ENCODE peak calls at places on chromosome 2, in seven cellular contexts. J is SK-N-SH, X is HCT116, P is K562, V is GM12878, D is H1, E is HepG2. S is an unnamed sample.

GRCh38 chr2:10930731-10931516 is 19.2 kb downstream of the KCNF1 start:
- DNase-seq in J (no peak), X (no peak), P (no peak), V (no peak), D (no peak), E (no peak), S (no peak)

GRCh38 chr2:106104332-106105062 is 89.6 kb downstream of the UXS1 start:
- DNase-seq in J (peak), X (peak), P (peak), V (no peak), D (peak), E (peak), S (peak)

GRCh38 chr2:237927986-237928385 is 38.8 kb upstream of the UBE2F start:
- DNase-seq in J (no peak), X (no peak), P (no peak), V (no peak), D (no peak), E (no peak), S (no peak)

GRCh38 chr2:20612835-20613341 is 38.0 kb downstream of the HS1BP3 start:
- DNase-seq in J (no peak), X (no peak), P (no peak), V (no peak), D (no peak), E (no peak), S (no peak)

GRCh38 chr2:107719781-107720180 is 106.9 kb upstream of the RGPD4 start:
- DNase-seq in J (no peak), X (no peak), P (no peak), V (no peak), D (no peak), E (no peak), S (peak)

GRCh38 chr2:241672243-241673188 is 14.1 kb downstream of the DTYMK start:
- DNase-seq in J (no peak), X (no peak), P (no peak), V (no peak), D (no peak), E (no peak), S (no peak)

GRCh38 chr2:65622499-65622898 is 190.1 kb upstream of the SPRED2 start:
- DNase-seq in J (no peak), X (no peak), P (no peak), V (no peak), D (no peak), E (no peak), S (no peak)

GRCh38 chr2:177852389-177852788 is 220.2 kb downstream of the PDE11A start:
- DNase-seq in J (no peak), X (no peak), P (no peak), V (no peak), D (no peak), E (no peak), S (no peak)

GRCh38 chr2:179532890-179533289 is 268.3 kb upstream of the SESTD1 start:
- DNase-seq in J (peak), X (no peak), P (no peak), V (no peak), D (no peak), E (peak), S (no peak)

GRCh38 chr2:122622896-122623295 is 867.4 kb downstream of the TSN start:
- DNase-seq in J (no peak), X (no peak), P (no peak), V (no peak), D (no peak), E (no peak), S (no peak)

GRCh38 chr2:7846607-7847006 is 835.2 kb upstream of the ID2 start:
- DNase-seq in J (no peak), X (no peak), P (no peak), V (no peak), D (no peak), E (no peak), S (no peak)
- TF ChIP-seq JUND in J (no peak), X (no peak), P (no peak), V (no peak), D (no peak), E (no peak), S (no peak)

DNA sequence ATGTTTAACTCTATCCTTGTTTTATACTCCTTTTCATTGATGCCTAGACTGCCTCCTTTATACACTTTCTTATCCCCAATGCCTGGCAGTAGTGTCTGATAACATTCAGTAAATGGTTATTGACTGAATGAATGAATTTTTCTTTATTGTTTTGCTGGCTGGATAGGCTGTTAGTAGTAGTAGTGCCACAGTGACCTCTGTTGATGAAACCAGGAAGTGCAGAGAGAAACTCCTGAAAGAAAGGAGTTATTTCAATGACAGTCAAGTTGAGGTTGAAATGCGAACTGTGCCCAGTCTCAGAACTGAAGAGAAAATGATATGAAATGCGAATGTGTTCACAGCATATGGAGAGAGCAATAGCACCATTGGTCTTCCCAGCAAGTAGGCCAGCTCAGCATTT is 26.8 kb upstream of the SLC9A2 start:
- DNase-seq in J (no peak), X (no peak), P (peak), V (no peak), D (peak), E (no peak), S (no peak)
- TF ChIP-seq JUND in J (no peak), X (no peak), P (no peak), V (no peak), D (no peak), E (no peak), S (no peak)

DNA sequence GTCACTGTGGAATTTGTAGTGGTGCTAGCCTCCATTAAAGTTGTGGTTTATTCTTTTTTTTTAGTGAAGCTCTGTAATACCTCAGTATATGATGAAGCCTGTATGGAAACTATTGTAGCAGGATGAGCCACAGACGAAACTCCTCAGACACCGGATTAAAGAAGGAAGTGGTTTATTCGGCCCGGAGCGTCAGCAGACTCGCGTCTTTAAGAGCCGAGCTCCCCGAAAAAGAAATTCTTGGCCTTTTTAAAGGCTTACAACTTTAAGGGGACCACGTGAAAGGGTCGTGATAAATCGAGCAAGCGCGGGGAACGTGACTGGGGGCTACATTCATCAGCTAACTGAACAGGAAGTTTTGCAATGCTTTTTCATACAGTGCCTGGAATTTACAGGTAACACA is 8.1 kb upstream of the CCL20 start:
- DNase-seq in J (no peak), X (no peak), P (no peak), V (peak), D (no peak), E (no peak), S (no peak)
- TF ChIP-seq JUND in J (no peak), X (no peak), P (no peak), V (no peak), D (no peak), E (no peak), S (no peak)

GRCh38 chr2:203533696-203534471 is 1.2 kb downstream of the RAPH1 start:
- DNase-seq in J (peak), X (no peak), P (no peak), V (no peak), D (no peak), E (no peak), S (peak)
- TF ChIP-seq JUND in J (no peak), X (no peak), P (no peak), V (no peak), D (no peak), E (no peak), S (no peak)

GRCh38 chr2:173159794-173160463 is 84.3 kb downstream of the MAP3K20 start:
- DNase-seq in J (no peak), X (peak), P (no peak), V (no peak), D (no peak), E (peak), S (no peak)
- TF ChIP-seq JUND in J (no peak), X (no peak), P (no peak), V (no peak), D (no peak), E (no peak), S (no peak)

GRCh38 chr2:162069200-162069910 is 4.7 kb downstream of the DPP4 start:
- DNase-seq in J (no peak), X (no peak), P (no peak), V (no peak), D (no peak), E (peak), S (no peak)

GRCh38 chr2:162072976-162073775 is 839 bp downstream of the DPP4 start:
- DNase-seq in J (peak), X (no peak), P (no peak), V (no peak), D (peak), E (no peak), S (no peak)

GRCh38 chr2:162070228-162070918 is 3.6 kb downstream of the DPP4 start:
- DNase-seq in J (no peak), X (no peak), P (no peak), V (no peak), D (no peak), E (no peak), S (no peak)

GRCh38 chr2:162072181-162072702 is 1.8 kb downstream of the DPP4 start:
- DNase-seq in J (no peak), X (no peak), P (no peak), V (no peak), D (no peak), E (peak), S (no peak)

DNA sequence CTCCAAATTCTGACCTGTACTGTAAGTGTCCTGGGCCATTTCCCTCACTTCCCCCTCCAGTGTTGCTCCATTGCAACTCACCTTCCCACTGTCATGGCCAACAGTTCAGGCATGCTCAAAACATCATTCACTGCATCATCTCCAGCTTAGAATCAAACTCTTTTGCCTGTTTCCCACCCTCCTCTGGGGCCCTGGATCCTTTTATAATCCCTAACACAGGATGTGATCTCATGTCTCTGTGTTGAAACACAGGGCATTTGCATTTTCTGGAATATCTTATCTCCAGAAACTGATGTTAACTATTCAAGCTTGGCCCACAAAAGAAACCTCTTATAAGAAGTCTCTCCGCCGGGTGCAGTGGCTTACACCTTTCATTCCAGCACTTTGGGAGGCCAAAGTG is 3.0 kb downstream of the DPP4 start:
- DNase-seq in J (no peak), X (no peak), P (no peak), V (no peak), D (no peak), E (no peak), S (no peak)
- TF ChIP-seq JUND in J (no peak), X (no peak), P (no peak), V (no peak), D (no peak), E (no peak), S (no peak)

DNA sequence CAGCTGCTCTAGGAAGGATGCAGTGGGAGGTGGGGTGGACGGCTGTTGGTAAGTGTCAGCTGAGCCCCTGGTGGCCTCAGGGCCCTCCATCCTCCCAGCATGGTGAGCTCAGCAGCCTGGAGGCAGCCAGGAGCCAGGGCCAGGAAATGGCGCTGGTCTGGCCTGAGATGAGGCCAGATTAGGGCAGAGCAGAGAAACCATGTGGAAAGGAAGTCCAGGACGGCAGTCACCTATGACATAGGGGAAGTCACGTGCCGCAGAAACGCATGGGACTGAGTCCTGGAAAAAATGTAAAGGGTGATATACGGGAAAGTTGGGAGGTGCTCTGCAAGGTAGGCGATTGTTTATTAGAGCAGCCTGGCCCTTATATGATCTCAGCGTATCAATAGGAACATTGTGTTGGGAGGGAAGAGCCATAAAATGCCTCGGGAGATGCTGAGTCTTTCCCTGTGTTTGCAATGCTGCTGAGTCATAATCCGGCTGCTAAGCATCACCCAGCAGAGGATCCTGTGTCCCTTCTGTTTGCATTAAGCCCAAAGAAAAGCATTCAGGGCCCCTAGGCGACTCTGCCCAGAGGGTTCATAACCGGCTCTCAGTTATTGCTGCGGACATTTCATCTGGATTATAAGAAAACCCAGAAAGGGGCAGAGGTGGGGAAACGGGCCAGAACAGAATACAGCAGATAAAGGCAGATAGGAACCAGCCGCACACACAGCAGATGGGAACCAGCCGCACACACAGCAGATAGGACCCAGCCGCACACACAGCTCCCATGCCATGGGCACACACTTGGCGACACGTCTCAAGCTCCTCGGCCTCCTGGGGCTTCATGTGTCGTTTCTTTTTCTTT is 30.3 kb upstream of the B3GNT7 start:
- DNase-seq in J (peak), X (no peak), P (peak), V (no peak), D (no peak), E (peak), S (peak)
- TF ChIP-seq JUND in J (peak), X (no peak), P (no peak), V (no peak), D (no peak), E (no peak), S (no peak)